ENCODE peak calls at places on chromosome 2, in five cellular contexts. Q is heart right ventricle, I is lower lobe of right lung, G is BJ, V is OCI-LY7. R is an unnamed sample.

GRCh38 chr2:143949121-143949848 is 570.6 kb downstream of the ZEB2 start:
- DNase-seq in Q (no peak), I (no peak), G (no peak), V (no peak), R (no peak)

GRCh38 chr2:96882230-96882629 is 12.3 kb upstream of the SEMA4C start:
- DNase-seq in Q (no peak), I (no peak), G (no peak), V (no peak), R (no peak)

GRCh38 chr2:96514521-96514920 is 9.4 kb upstream of the NEURL3 start:
- DNase-seq in Q (no peak), I (no peak), G (no peak), V (no peak), R (no peak)

GRCh38 chr2:237894396-237894979 is 35.1 kb downstream of the RAMP1 start:
- DNase-seq in Q (no peak), I (no peak), G (no peak), V (no peak), R (no peak)

GRCh38 chr2:15081356-15081755 is 448.8 kb downstream of the LRATD1 start:
- DNase-seq in Q (no peak), I (no peak), G (no peak), V (no peak), R (no peak)

GRCh38 chr2:103738108-103738507 is 976.3 kb downstream of the TMEM182 start:
- DNase-seq in Q (no peak), I (no peak), G (no peak), V (no peak), R (no peak)

GRCh38 chr2:44836174-44836573 is 105.3 kb upstream of the SIX3 start:
- DNase-seq in Q (no peak), I (no peak), G (no peak), V (no peak), R (no peak)

GRCh38 chr2:196750977-196751631 is 48.4 kb downstream of the GTF3C3 start:
- DNase-seq in Q (peak; percentile 39), I (peak; percentile 56), G (peak; percentile 4), V (peak; percentile 68), R (peak; percentile 66)

GRCh38 chr2:175037941-175038340 is 32.8 kb upstream of the CHN1 start:
- DNase-seq in Q (no peak), I (no peak), G (no peak), V (no peak), R (no peak)

GRCh38 chr2:192123847-192124246 is 70.9 kb downstream of the TMEFF2 start:
- DNase-seq in Q (no peak), I (no peak), G (no peak), V (no peak), R (no peak)

GRCh38 chr2:225434014-225434413 is 34.5 kb downstream of the NYAP2 start:
- DNase-seq in Q (no peak), I (no peak), G (no peak), V (no peak), R (no peak)

GRCh38 chr2:236646871-236647270 is 77.2 kb downstream of the ACKR3 start:
- DNase-seq in Q (no peak), I (no peak), G (no peak), V (no peak), R (no peak)

DNA sequence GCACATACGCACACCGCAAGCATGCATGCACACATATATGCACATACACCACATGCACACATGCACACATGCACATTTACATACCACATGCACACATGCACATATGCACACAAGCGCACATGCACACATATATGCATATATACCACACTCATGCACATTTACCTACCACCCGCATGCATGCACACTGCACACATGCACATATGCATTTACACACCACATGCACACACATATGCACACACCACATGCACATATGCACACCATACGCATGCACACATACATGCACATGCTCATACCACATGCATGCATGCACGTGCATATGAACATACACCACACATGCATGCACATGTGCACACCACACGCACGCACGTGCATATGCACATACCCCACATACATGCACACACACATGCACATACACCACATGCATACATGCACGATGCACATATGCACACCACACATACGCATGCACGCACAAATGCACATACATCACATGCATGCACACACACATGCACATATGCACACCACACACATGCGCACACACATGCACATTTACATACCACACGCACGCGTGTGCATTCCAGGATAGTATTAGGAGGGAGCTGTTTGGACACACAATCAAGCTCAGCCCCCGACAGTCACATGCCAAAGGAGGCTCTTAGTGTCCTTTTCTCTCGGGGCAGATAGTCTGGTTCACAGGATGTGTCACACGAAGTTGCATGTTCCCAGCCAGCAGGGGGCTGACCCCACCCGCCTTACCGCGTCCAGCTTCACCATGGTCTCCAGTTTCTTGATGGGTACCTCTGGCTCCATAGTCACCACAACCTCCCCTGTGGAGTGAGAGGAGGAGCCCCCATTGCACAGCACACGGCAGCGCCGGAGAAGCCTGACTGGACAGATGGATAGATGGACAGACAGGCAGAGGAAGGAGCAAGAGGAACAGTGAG is 5.9 kb downstream of the OTOF start:
- DNase-seq in Q (no peak), I (no peak), G (no peak), V (no peak), R (no peak)
- TF ChIP-seq CTCF in Q (no peak), I (no peak), G (no peak), V (no peak), R (no peak)

GRCh38 chr2:71070294-71071025 is 2.0 kb downstream of the NAGK start:
- DNase-seq in Q (no peak), I (no peak), G (no peak), V (peak; percentile 71), R (peak; percentile 27)

GRCh38 chr2:71069376-71069775 is 928 bp downstream of the NAGK start:
- DNase-seq in Q (no peak), I (no peak), G (no peak), V (no peak), R (no peak)

GRCh38 chr2:71067567-71068217 is 756 bp upstream of the NAGK start:
- DNase-seq in Q (peak; percentile 18), I (no peak), G (no peak), V (peak; percentile 63), R (peak; percentile 20)

GRCh38 chr2:71066856-71067255 is 1.6 kb upstream of the NAGK start:
- DNase-seq in Q (no peak), I (no peak), G (no peak), V (peak; percentile 26), R (no peak)

DNA sequence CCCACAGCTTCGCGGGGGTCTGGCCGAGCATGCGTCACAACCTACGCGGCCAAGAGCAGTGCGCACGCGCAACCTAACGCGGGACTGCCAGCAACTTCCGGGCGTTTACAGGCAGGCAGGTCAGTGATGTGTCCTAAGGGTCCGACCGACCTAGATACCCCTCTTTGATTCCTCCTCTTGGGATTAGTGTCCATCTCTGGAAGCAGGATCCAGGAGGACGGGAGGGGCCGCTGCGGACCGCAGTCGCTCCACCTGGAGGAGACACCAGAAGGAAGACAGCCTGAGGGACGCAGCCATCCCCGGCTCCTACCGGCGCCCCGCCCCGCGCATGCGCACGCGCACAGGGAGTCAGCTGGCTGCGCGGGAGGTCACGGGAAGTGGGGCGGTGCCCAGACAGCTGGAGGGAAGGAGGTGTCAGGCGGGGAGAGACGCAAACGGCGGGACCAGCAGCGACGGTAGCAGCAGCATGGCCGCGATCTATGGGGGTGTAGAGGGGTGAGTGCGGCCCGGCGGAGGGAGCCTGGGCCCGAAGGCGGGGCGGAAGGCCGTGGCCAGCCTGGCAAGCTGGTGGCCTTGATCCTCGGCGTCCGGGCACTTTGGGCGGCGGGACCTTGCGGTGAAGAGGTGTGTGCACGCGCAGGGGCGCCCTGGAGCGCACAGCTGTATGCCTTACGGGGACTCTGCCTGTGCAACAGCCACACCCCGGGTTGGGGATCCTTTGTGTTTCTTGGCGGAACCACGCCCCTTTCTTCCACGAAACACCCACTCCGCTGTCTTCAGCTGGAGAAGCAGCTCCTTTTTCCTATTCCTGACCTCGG is at the start of gene NAGK:
- DNase-seq in Q (peak; percentile 97), I (peak; percentile 98), G (peak; percentile 71), V (peak; percentile 96), R (peak; percentile 96)
- TF ChIP-seq CTCF in Q (no peak), I (no peak), G (no peak), V (peak; percentile 33), R (no peak)

DNA sequence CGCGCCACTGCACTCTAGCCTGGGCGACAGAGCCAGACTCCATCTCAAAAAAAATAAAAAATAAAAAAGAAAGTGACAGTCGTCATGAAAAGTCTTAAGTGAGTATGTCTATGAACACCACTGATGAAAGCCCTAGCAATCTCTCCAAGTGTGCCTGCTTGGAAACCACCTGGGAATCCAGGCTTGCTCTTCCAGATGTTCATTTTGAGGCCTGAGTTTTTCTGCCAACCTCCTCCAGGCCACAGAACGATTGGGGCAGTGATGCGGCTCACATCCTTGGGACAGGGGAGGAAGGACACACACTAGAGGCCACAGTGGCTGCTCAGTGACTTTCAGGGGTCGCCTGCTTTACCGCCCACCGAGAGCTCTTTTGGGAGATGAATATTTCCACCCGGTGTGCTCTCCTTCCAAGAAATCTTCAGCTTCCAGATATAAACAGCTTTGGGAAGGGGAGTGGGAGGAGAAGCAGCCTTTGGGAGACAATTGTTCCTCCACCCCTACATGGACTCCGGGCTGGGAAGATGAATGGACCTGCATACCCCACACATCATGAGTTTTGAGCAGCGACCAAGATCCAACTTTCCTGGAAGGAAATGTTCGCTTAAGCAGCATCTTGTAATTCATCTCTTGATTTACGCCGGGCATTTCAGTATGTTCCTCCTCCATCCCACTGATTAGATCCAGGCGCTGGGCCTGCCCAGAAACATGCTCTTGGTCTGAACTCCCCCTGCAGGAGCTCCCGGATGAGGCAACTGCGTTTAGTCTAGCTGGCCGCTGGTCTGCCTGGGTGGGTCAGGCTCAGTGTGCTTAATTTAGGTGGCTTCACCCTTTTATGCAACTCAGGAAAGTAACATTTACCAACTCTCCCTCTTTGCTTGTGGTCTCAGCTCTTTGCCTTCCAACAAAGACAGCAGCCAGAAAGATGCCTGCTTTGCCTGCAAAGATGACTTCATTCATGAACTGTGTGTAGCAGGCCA is 6.2 kb upstream of the ARMC9 start:
- DNase-seq in Q (peak; percentile 73), I (peak; percentile 56), G (no peak), V (peak; percentile 20), R (no peak)
- TF ChIP-seq CTCF in Q (peak; percentile 70), I (peak; percentile 63), G (peak; percentile 92), V (peak; percentile 59), R (peak; percentile 26)

DNA sequence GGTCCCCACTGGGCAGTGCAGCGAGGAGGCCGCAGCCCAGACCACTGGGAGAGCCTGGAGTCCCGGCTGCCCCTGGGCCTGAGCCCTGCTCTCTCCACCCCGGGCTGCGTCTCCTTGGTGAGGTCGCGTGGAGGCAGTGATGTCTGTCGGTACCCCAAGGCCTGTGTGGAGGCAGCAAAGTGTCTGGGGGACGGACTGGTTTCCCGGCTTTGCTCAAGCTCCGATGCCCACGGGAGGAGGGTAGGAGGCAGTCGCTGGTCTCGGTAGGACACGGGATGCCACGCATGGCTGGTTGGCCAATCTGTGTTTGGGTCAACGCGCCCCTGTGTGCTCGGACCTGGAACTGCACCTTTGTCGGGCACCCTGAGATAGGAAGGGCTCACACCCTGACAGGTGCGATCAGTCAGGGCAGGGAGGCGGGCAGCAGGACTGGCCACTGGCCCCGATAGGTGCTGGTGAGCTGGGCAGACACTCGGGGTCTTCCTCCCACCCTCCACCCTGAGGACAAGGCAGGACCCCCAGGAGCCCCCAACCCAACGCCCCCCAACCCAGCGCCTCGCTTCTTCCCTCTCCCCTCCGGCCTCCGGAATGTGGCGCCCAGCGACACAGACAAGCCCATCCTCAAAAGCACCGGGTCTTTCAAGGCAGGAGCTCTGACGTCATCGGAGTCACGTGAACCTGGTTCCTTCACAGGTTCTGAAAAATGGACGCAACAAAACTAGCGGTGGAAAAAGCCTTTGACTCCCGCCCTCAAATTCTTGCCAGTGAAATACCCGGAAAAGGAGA is 288.6 kb downstream of the NDUFA10 start:
- DNase-seq in Q (no peak), I (no peak), G (no peak), V (no peak), R (no peak)
- TF ChIP-seq CTCF in Q (no peak), I (no peak), G (no peak), V (no peak), R (no peak)